ENCODE peak calls at places on chromosomes 12 and 14, in nine cellular contexts. I, N, V, X, Y, F, J, D and C are unnamed samples.

GRCh38 chr14:85688024-85688423 is 158.1 kb downstream of the FLRT2 start:
- DNase-seq in I (no peak), X (no peak), D (no peak), V (peak; percentile 51), Y (no peak), F (no peak), N (no peak), J (no peak), C (no peak)

GRCh38 chr14:92609955-92610354 is 96.4 kb downstream of the RIN3 start:
- DNase-seq in N (no peak), J (no peak), V (no peak), I (no peak), X (no peak), F (no peak), Y (no peak), D (no peak), C (no peak)

GRCh38 chr14:31194095-31194494 is 13.5 kb downstream of the HECTD1 start:
- DNase-seq in X (no peak), J (no peak), Y (no peak), V (no peak), I (no peak), D (no peak), F (no peak), N (no peak), C (no peak)

GRCh38 chr14:65128096-65128495 is 25.8 kb upstream of the MAX start:
- DNase-seq in J (no peak), Y (no peak), X (no peak), F (no peak), I (no peak), D (no peak), V (no peak), N (no peak), C (no peak)

GRCh38 chr12:26188132-26188531 is 7.2 kb upstream of the SSPN start:
- DNase-seq in D (no peak), X (no peak), J (peak; percentile 53), F (no peak), N (no peak), I (no peak), V (peak; percentile 42), Y (no peak), C (peak; percentile 66)

GRCh38 chr14:42140831-42141279 is 534.2 kb downstream of the LRFN5 start:
- DNase-seq in N (no peak), X (no peak), D (peak; percentile 26), Y (no peak), F (no peak), V (no peak), I (no peak), J (peak; percentile 86), C (no peak)

GRCh38 chr12:54654926-54655325 is 6.8 kb upstream of the DCD start:
- DNase-seq in Y (no peak), F (no peak), I (no peak), D (no peak), J (no peak), V (no peak), N (no peak), X (no peak), C (no peak)

GRCh38 chr14:74954232-74954946 is 1.0 kb downstream of the PGF start:
- DNase-seq in Y (no peak), J (no peak), D (no peak), V (no peak), X (no peak), N (no peak), F (peak; percentile 67), I (no peak), C (no peak)

GRCh38 chr14:68405959-68406358 is 386.9 kb downstream of the ZFP36L1 start:
- DNase-seq in F (no peak), N (no peak), D (no peak), V (no peak), Y (no peak), X (no peak), I (no peak), J (no peak), C (peak; percentile 25)

GRCh38 chr12:67155863-67156262 is 113.3 kb upstream of the CAND1 start:
- DNase-seq in V (peak; percentile 16), J (peak; percentile 64), N (no peak), I (no peak), D (peak; percentile 23), Y (no peak), X (no peak), F (no peak), C (peak; percentile 70)

GRCh38 chr12:77625441-77625840 is 205.3 kb upstream of the NAV3 start:
- DNase-seq in V (peak; percentile 89), N (no peak), Y (no peak), X (no peak), D (peak; percentile 50), F (no peak), J (peak; percentile 72), I (no peak), C (peak; percentile 78)

GRCh38 chr14:76666746-76667145 is 94.5 kb upstream of the VASH1 start:
- DNase-seq in J (no peak), F (no peak), D (no peak), X (no peak), N (no peak), I (no peak), V (no peak), Y (no peak), C (no peak)

GRCh38 chr14:25049127-25049558 is 804 bp downstream of the STXBP6 start:
- DNase-seq in N (no peak), I (no peak), D (no peak), Y (no peak), F (no peak), J (no peak), X (no peak), V (no peak), C (no peak)

GRCh38 chr12:54650409-54650808 is 2.2 kb upstream of the DCD start:
- DNase-seq in F (no peak), D (no peak), J (peak; percentile 69), X (no peak), I (no peak), N (no peak), Y (no peak), V (no peak), C (no peak)

GRCh38 chr14:29637406-29637805 is 290.2 kb downstream of the PRKD1 start:
- DNase-seq in V (peak; percentile 41), X (no peak), I (no peak), Y (no peak), N (no peak), J (peak; percentile 64), F (no peak), D (peak; percentile 28), C (no peak)

GRCh38 chr12:101782544-101782855 is 43.2 kb upstream of the SYCP3 start:
- DNase-seq in X (no peak), V (no peak), D (no peak), I (no peak), Y (no peak), N (no peak), F (no peak), J (no peak), C (no peak)

GRCh38 chr12:53543539-53543938 is 36.3 kb upstream of the NPFF start:
- DNase-seq in I (peak; percentile 74), V (peak; percentile 72), D (peak; percentile 32), N (peak; percentile 28), J (peak; percentile 66), Y (peak; percentile 10), F (peak; percentile 77), X (peak; percentile 15), C (no peak)

GRCh38 chr14:55752580-55753365 is 172.8 kb downstream of the KTN1 start:
- DNase-seq in J (peak; percentile 68), Y (no peak), V (peak; percentile 57), F (peak; percentile 46), X (no peak), D (no peak), N (no peak), I (no peak), C (peak; percentile 64)

GRCh38 chr14:25231006-25231405 is 181.1 kb upstream of the STXBP6 start:
- DNase-seq in Y (no peak), X (no peak), N (no peak), D (no peak), I (no peak), F (no peak), J (no peak), V (no peak), C (no peak)